ENCODE peak calls at places on chromosomes 1 and 21, in eight cellular contexts. U, Q, Y, C, B, A, X and F are unnamed samples.

GRCh38 chr21:38945536-38946245 is 140.0 kb downstream of the ETS2 start:
- DNase-seq in U (no peak), Q (no peak), Y (no peak), C (no peak), B (no peak), A (no peak), X (no peak), F (peak)

GRCh38 chr1:183147735-183148134 is 38.3 kb upstream of the LAMC2 start:
- DNase-seq in U (no peak), Q (no peak), Y (no peak), C (no peak), B (no peak), A (no peak), X (no peak), F (no peak)

GRCh38 chr1:47432071-47433036 is 5.5 kb upstream of the FOXD2 start:
- DNase-seq in U (peak), Q (peak), Y (peak), C (no peak), B (peak), A (peak), X (peak), F (peak)

GRCh38 chr1:150082494-150082893 is 14.9 kb downstream of the VPS45 start:
- DNase-seq in U (no peak), Q (no peak), Y (no peak), C (no peak), B (no peak), A (no peak), X (no peak), F (no peak)

GRCh38 chr21:41783476-41784150 is 16.8 kb upstream of the RIPK4 start:
- DNase-seq in U (peak), Q (no peak), Y (no peak), C (peak), B (no peak), A (no peak), X (peak), F (peak)

GRCh38 chr1:220001095-220001501 is 45.2 kb downstream of the EPRS1 start:
- DNase-seq in U (no peak), Q (no peak), Y (no peak), C (no peak), B (no peak), A (no peak), X (no peak), F (peak)

GRCh38 chr1:168553680-168554553 is 10.1 kb upstream of the XCL2 start:
- DNase-seq in U (no peak), Q (no peak), Y (no peak), C (no peak), B (no peak), A (no peak), X (no peak), F (no peak)

GRCh38 chr1:176149939-176150807 is 56.9 kb downstream of the COP1 start:
- DNase-seq in U (no peak), Q (peak), Y (no peak), C (no peak), B (no peak), A (no peak), X (no peak), F (no peak)

GRCh38 chr1:116178837-116179236 is 67.6 kb downstream of the MAB21L3 start:
- DNase-seq in U (no peak), Q (no peak), Y (no peak), C (no peak), B (no peak), A (no peak), X (no peak), F (no peak)

GRCh38 chr1:21058035-21058793 is 118.5 kb downstream of the EIF4G3 start:
- DNase-seq in U (no peak), Q (no peak), Y (no peak), C (no peak), B (no peak), A (no peak), X (no peak), F (no peak)

GRCh38 chr1:24047101-24047459 is 64.9 kb downstream of the MYOM3 start:
- DNase-seq in U (peak), Q (peak), Y (peak), C (peak), B (peak), A (peak), X (peak), F (peak)

GRCh38 chr1:179115181-179115580 is 33.3 kb downstream of the TOR3A start:
- DNase-seq in U (no peak), Q (no peak), Y (no peak), C (no peak), B (no peak), A (no peak), X (no peak), F (no peak)

GRCh38 chr1:52268372-52268771 is 97.6 kb downstream of the CC2D1B start:
- DNase-seq in U (peak), Q (no peak), Y (no peak), C (no peak), B (no peak), A (no peak), X (no peak), F (no peak)

GRCh38 chr1:156499703-156500577 is 635 bp downstream of the MEF2D start:
- DNase-seq in U (peak), Q (no peak), Y (peak), C (peak), B (peak), A (peak), X (peak), F (peak)

GRCh38 chr1:17096584-17096983 is 22.7 kb downstream of the PADI2 start:
- DNase-seq in U (no peak), Q (no peak), Y (no peak), C (no peak), B (no peak), A (no peak), X (no peak), F (no peak)

GRCh38 chr1:230109871-230110667 is 43.0 kb downstream of the GALNT2 start:
- DNase-seq in U (no peak), Q (no peak), Y (no peak), C (no peak), B (no peak), A (no peak), X (no peak), F (no peak)

GRCh38 chr21:45341779-45342178 is 54.1 kb upstream of the POFUT2 start:
- DNase-seq in U (no peak), Q (no peak), Y (no peak), C (no peak), B (no peak), A (no peak), X (no peak), F (no peak)

GRCh38 chr1:51569284-51570062 is 47.4 kb upstream of the OSBPL9 start:
- DNase-seq in U (peak), Q (peak), Y (no peak), C (peak), B (no peak), A (no peak), X (no peak), F (peak)

GRCh38 chr1:10189659-10190058 is 20.7 kb upstream of the KIF1B start:
- DNase-seq in U (no peak), Q (no peak), Y (no peak), C (no peak), B (no peak), A (no peak), X (no peak), F (no peak)

GRCh38 chr1:12014141-12014981 is 4.9 kb upstream of the MIIP start:
- DNase-seq in U (peak), Q (no peak), Y (no peak), C (no peak), B (no peak), A (no peak), X (no peak), F (no peak)

GRCh38 chr1:11691928-11692711 is 610 bp downstream of the DRAXIN start:
- DNase-seq in U (no peak), Q (no peak), Y (no peak), C (no peak), B (no peak), A (no peak), X (no peak), F (no peak)

GRCh38 chr1:182611787-182612186 is 7.6 kb upstream of the RGS16 start:
- DNase-seq in U (no peak), Q (no peak), Y (no peak), C (no peak), B (no peak), A (no peak), X (no peak), F (no peak)

GRCh38 chr1:236150972-236151371 is 8.6 kb downstream of the GPR137B start:
- DNase-seq in U (no peak), Q (no peak), Y (no peak), C (no peak), B (no peak), A (no peak), X (no peak), F (no peak)

GRCh38 chr1:7470904-7471638 is 300.0 kb upstream of the VAMP3 start:
- DNase-seq in U (peak), Q (peak), Y (peak), C (peak), B (peak), A (peak), X (peak), F (peak)
- H3K27ac ChIP-seq in U (peak), Q (peak), Y (no peak), C (no peak), B (no peak), A (no peak), X (no peak), F (peak)

DNA sequence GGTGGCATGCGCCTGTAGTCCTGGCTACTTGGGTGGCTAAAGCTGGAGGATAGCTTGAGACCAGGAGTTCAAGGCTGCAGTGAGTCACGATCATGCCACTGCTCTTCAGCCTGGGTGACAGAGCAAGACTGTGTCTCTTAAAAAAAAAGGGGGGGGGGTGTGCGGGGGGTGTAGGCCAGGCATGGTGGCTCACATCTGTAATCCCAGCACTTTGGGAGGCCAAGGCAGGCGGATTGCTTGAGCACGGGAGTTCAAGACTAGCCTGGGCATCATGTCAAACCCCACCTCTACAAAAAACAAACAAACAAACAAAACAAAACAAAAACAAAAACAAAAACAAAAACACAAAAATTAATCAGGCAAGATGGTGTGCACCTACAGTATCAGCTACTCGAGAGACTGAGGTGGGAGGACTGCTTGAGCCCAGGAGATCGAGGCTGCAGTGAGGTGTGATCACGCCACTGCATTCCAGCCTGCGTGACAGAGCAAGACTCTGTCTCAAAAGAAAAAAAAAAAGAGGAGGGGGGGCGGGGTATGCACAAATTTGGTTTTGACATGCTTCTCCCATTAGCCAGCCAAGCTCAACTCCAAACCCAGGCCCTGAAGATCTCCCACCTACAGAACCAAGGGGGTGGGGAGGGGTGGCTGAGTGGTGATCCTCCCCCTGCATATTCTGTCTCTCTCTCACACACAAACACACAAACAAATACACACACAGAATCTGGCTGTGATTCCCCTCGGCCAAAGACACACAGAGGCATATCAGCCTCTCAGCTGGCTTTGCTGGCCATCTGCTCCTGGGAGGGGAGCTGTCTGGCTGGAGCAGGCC is 3.1 kb downstream of the PTAFR start:
- DNase-seq in U (peak), Q (no peak), Y (no peak), C (no peak), B (no peak), A (no peak), X (no peak), F (peak)
- H3K4me3 ChIP-seq in U (no peak), Q (no peak), Y (no peak), C (no peak), B (no peak), A (no peak), X (no peak), F (no peak)

GRCh38 chr1:212621830-212622315 is 13.3 kb downstream of the ATF3 start:
- DNase-seq in U (no peak), Q (no peak), Y (no peak), C (no peak), B (no peak), A (no peak), X (no peak), F (no peak)
- H3K27ac ChIP-seq in U (no peak), Q (no peak), Y (no peak), C (no peak), B (no peak), A (no peak), X (no peak), F (no peak)

DNA sequence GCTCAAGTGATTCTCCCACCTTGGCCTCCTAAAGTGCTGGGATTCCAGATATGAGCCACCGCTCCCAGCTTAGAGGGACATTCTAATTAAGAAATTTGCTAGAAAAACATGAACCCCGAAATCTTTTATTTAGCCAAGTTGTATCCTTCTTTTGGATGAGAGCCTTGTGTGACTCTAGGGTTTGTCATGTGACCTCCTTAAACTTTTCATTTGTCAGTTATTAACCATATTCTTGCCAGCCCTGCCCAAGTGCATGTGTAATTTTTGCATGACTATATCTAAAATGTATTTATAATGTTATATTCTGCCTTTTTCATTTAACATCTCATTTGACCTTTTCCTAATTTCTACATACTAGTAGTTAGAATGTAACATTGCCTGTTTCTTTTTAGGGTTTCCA is 1.9 kb downstream of the UTP25 start:
- DNase-seq in U (peak), Q (no peak), Y (no peak), C (no peak), B (no peak), A (no peak), X (no peak), F (no peak)
- H3K4me3 ChIP-seq in U (peak), Q (no peak), Y (no peak), C (peak), B (no peak), A (no peak), X (no peak), F (no peak)

GRCh38 chr1:204093421-204093717 is 20.5 kb downstream of the SOX13 start:
- DNase-seq in U (no peak), Q (no peak), Y (no peak), C (no peak), B (no peak), A (no peak), X (no peak), F (no peak)

GRCh38 chr1:204089044-204089751 is 16.3 kb downstream of the SOX13 start:
- DNase-seq in U (peak), Q (no peak), Y (no peak), C (no peak), B (peak), A (peak), X (peak), F (no peak)

GRCh38 chr1:204092632-204093420 is 19.9 kb downstream of the SOX13 start:
- DNase-seq in U (no peak), Q (no peak), Y (no peak), C (no peak), B (no peak), A (no peak), X (no peak), F (no peak)

GRCh38 chr1:204091787-204092312 is 18.9 kb downstream of the SOX13 start:
- DNase-seq in U (no peak), Q (no peak), Y (no peak), C (no peak), B (no peak), A (no peak), X (peak), F (no peak)

DNA sequence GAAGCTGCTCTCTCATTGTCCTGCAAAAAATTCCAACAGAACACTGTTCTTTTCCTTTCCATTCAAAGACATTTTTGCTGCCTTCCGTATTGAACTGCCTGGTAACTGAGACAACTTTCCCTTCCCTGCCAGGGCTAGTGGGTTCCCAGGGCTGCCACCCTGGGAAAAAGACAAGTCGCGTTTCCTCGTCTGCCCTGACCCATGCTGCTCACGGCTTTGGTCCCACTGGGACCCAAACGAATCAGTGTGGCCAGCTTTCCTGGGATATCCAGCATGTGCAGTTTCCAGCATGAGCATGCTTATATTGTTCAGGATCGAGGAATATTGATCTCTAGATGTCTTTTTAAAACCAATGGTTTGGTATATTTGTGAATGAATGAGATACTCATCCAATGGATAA is 18.2 kb downstream of the SOX13 start:
- DNase-seq in U (no peak), Q (no peak), Y (no peak), C (no peak), B (no peak), A (no peak), X (peak), F (no peak)
- H3K27ac ChIP-seq in U (no peak), Q (no peak), Y (peak), C (peak), B (no peak), A (peak), X (no peak), F (no peak)

GRCh38 chr1:247905899-247906503 is 10.6 kb downstream of the OR2W3 start:
- DNase-seq in U (no peak), Q (no peak), Y (no peak), C (no peak), B (no peak), A (no peak), X (no peak), F (no peak)
- H3K4me3 ChIP-seq in U (no peak), Q (no peak), Y (peak), C (no peak), B (no peak), A (no peak), X (no peak), F (no peak)

GRCh38 chr1:26438041-26438440 is 5.9 kb downstream of the DHDDS start:
- DNase-seq in U (no peak), Q (no peak), Y (no peak), C (no peak), B (no peak), A (no peak), X (no peak), F (no peak)
- H3K27ac ChIP-seq in U (no peak), Q (no peak), Y (no peak), C (no peak), B (no peak), A (no peak), X (no peak), F (no peak)